ENCODE peak calls at places on chromosomes 16 and 17, in five cellular contexts. M is fibroblast of the aortic adventitia, A is fibroblast of the conjunctiva, G is SK-MEL-5, V is brain microvascular endothelial cell. F is an unnamed sample.

GRCh38 chr16:29974291-29975133 is 844 bp downstream of the TAOK2 start:
- DNase-seq in M (peak), A (no peak), G (peak), V (no peak), F (no peak)

GRCh38 chr17:28528329-28529011 is 22.3 kb downstream of the FOXN1 start:
- DNase-seq in M (no peak), A (no peak), G (no peak), V (no peak), F (no peak)

GRCh38 chr17:75289832-75290337 is 652 bp upstream of the SLC25A19 start:
- DNase-seq in M (peak), A (no peak), G (peak), V (peak), F (no peak)

GRCh38 chr17:76383645-76384221 is 676 bp upstream of the SPHK1 start:
- DNase-seq in M (peak), A (no peak), G (no peak), V (peak), F (no peak)

GRCh38 chr17:33562792-33563191 is 269.7 kb upstream of the ASIC2 start:
- DNase-seq in M (no peak), A (no peak), G (peak), V (no peak), F (no peak)

GRCh38 chr16:79131676-79132075 is 468.9 kb downstream of the MAF start:
- DNase-seq in M (no peak), A (no peak), G (no peak), V (no peak), F (no peak)

GRCh38 chr17:66255112-66255511 is 25.9 kb upstream of the APOH start:
- DNase-seq in M (peak), A (peak), G (peak), V (peak), F (peak)

GRCh38 chr16:46745594-46745993 is 2.5 kb downstream of the MYLK3 start:
- DNase-seq in M (no peak), A (no peak), G (no peak), V (no peak), F (no peak)

GRCh38 chr16:56369202-56369601 is 56.1 kb downstream of the AMFR start:
- DNase-seq in M (no peak), A (no peak), G (no peak), V (no peak), F (no peak)

GRCh38 chr17:30530346-30531025 is 53.3 kb downstream of the GOSR1 start:
- DNase-seq in M (peak), A (no peak), G (no peak), V (peak), F (no peak)

GRCh38 chr17:73769480-73769879 is 125.2 kb upstream of the SDK2 start:
- DNase-seq in M (no peak), A (no peak), G (no peak), V (no peak), F (no peak)

GRCh38 chr17:40915721-40916256 is 21.7 kb downstream of the KRT23 start:
- DNase-seq in M (peak), A (no peak), G (no peak), V (no peak), F (no peak)

GRCh38 chr16:67349172-67349571 is 22.6 kb downstream of the LRRC36 start:
- DNase-seq in M (peak), A (peak), G (peak), V (no peak), F (no peak)

GRCh38 chr16:3026003-3026378 is 2.2 kb downstream of the THOC6 start:
- DNase-seq in M (no peak), A (no peak), G (no peak), V (no peak), F (no peak)

GRCh38 chr16:1749152-1750117 is 21.9 kb downstream of the NME3 start:
- DNase-seq in M (no peak), A (no peak), G (no peak), V (no peak), F (no peak)

GRCh38 chr16:4682616-4683254 is 10.6 kb upstream of the NUDT16L1 start:
- DNase-seq in M (no peak), A (no peak), G (no peak), V (peak), F (no peak)

GRCh38 chr17:39737761-39738567 is at the start of gene GRB7:
- DNase-seq in M (no peak), A (no peak), G (no peak), V (no peak), F (no peak)

GRCh38 chr17:51056813-51057510 is 63.7 kb downstream of the SPAG9 start:
- DNase-seq in M (peak), A (peak), G (peak), V (peak), F (peak)

F was measured in NCI-H1930.